ENCODE peak calls at places on chromosomes 1 and 21, in six cellular contexts. One of them, this sample, is unnamed.

GRCh38 chr21:39109163-39109530 is 74.1 kb downstream of the PSMG1 start:
- DNase-seq in AG09319: no peak
- DNase-seq in fibroblast of pulmonary artery: no peak
- DNase-seq in fibroblast of lung: no peak
- DNase-seq in A549: no peak
- DNase-seq in GM12864: no peak
- DNase-seq in this sample: no peak

GRCh38 chr21:36080386-36080785 is 10.6 kb downstream of the CBR1 start:
- DNase-seq in A549: no peak
- DNase-seq in GM12864: no peak
- DNase-seq in fibroblast of pulmonary artery: no peak
- DNase-seq in AG09319: no peak
- DNase-seq in fibroblast of lung: no peak
- DNase-seq in this sample: no peak

GRCh38 chr21:33036430-33037162 is 10.9 kb downstream of the OLIG2 start:
- DNase-seq in fibroblast of lung: peak
- DNase-seq in GM12864: no peak
- DNase-seq in AG09319: no peak
- DNase-seq in fibroblast of pulmonary artery: peak
- DNase-seq in A549: no peak
- DNase-seq in this sample: no peak

GRCh38 chr1:243507001-243507671 is 251.3 kb downstream of the SDCCAG8 start:
- DNase-seq in AG09319: no peak
- DNase-seq in fibroblast of lung: no peak
- DNase-seq in fibroblast of pulmonary artery: no peak
- DNase-seq in GM12864: no peak
- DNase-seq in A549: no peak
- DNase-seq in this sample: no peak

GRCh38 chr1:230632273-230632873 is 9.9 kb upstream of the COG2 start:
- DNase-seq in fibroblast of pulmonary artery: peak
- DNase-seq in GM12864: no peak
- DNase-seq in A549: peak
- DNase-seq in fibroblast of lung: peak
- DNase-seq in AG09319: no peak
- DNase-seq in this sample: no peak

GRCh38 chr1:43135857-43136781 is 36.0 kb downstream of the EBNA1BP2 start:
- DNase-seq in GM12864: no peak
- DNase-seq in fibroblast of pulmonary artery: no peak
- DNase-seq in AG09319: no peak
- DNase-seq in fibroblast of lung: no peak
- DNase-seq in A549: no peak
- DNase-seq in this sample: no peak

GRCh38 chr21:45135122-45135521 is 60.7 kb downstream of the ADARB1 start:
- DNase-seq in GM12864: no peak
- DNase-seq in fibroblast of lung: no peak
- DNase-seq in fibroblast of pulmonary artery: no peak
- DNase-seq in AG09319: no peak
- DNase-seq in A549: no peak
- DNase-seq in this sample: no peak

GRCh38 chr1:241815957-241816356 is 32.0 kb upstream of the EXO1 start:
- DNase-seq in AG09319: no peak
- DNase-seq in fibroblast of pulmonary artery: no peak
- DNase-seq in fibroblast of lung: no peak
- DNase-seq in A549: no peak
- DNase-seq in GM12864: no peak
- DNase-seq in this sample: no peak

GRCh38 chr1:150192012-150192411 is 42.3 kb downstream of the PLEKHO1 start:
- DNase-seq in GM12864: no peak
- DNase-seq in fibroblast of pulmonary artery: peak
- DNase-seq in fibroblast of lung: no peak
- DNase-seq in AG09319: no peak
- DNase-seq in A549: peak
- DNase-seq in this sample: no peak

GRCh38 chr1:40315239-40315794 is 1.8 kb downstream of the COL9A2 start:
- DNase-seq in GM12864: peak
- DNase-seq in A549: peak
- DNase-seq in fibroblast of lung: peak
- DNase-seq in AG09319: peak
- DNase-seq in fibroblast of pulmonary artery: peak
- DNase-seq in this sample: peak

GRCh38 chr1:185328204-185328728 is 11.2 kb upstream of the IVNS1ABP start:
- DNase-seq in A549: no peak
- DNase-seq in GM12864: no peak
- DNase-seq in fibroblast of lung: no peak
- DNase-seq in AG09319: no peak
- DNase-seq in fibroblast of pulmonary artery: no peak
- DNase-seq in this sample: no peak

GRCh38 chr1:60078182-60078581 is 4.6 kb upstream of the C1orf87 start:
- DNase-seq in fibroblast of lung: peak
- DNase-seq in GM12864: no peak
- DNase-seq in fibroblast of pulmonary artery: peak
- DNase-seq in A549: no peak
- DNase-seq in AG09319: no peak
- DNase-seq in this sample: no peak

GRCh38 chr1:89405275-89405929 is 41.5 kb downstream of the GBP6 start:
- DNase-seq in fibroblast of lung: no peak
- DNase-seq in fibroblast of pulmonary artery: no peak
- DNase-seq in AG09319: no peak
- DNase-seq in GM12864: no peak
- DNase-seq in A549: no peak
- DNase-seq in this sample: no peak
- TF ChIP-seq CTCF in fibroblast of lung: no peak
- TF ChIP-seq CTCF in fibroblast of pulmonary artery: no peak
- TF ChIP-seq CTCF in AG09319: no peak
- TF ChIP-seq CTCF in GM12864: no peak
- TF ChIP-seq CTCF in A549: no peak
- TF ChIP-seq CTCF in this sample: no peak

GRCh38 chr1:88877382-88877825 is 14.0 kb downstream of the GTF2B start:
- DNase-seq in fibroblast of pulmonary artery: peak
- DNase-seq in GM12864: no peak
- DNase-seq in fibroblast of lung: peak
- DNase-seq in AG09319: no peak
- DNase-seq in A549: peak
- DNase-seq in this sample: no peak
- TF ChIP-seq CTCF in fibroblast of pulmonary artery: peak
- TF ChIP-seq CTCF in GM12864: peak
- TF ChIP-seq CTCF in fibroblast of lung: peak
- TF ChIP-seq CTCF in AG09319: peak
- TF ChIP-seq CTCF in A549: peak
- TF ChIP-seq CTCF in this sample: peak

DNA sequence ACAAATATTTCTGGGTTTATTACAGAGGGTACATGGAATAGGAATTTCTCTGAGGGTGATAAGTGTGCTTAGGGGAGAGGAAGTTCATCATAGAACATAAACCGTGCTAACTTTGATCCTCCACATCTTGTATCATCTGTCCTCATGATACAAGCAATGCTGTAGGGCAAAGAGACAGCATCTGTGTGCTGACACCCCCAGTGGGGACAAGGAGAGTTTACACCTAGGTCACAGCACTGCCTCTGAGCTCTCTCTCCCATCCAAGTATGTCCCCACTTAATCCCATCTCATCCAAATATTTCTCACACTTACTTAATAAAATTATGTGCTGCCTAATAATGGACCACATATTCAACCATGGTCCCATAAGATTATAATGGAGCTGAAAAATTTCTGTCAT is 4.3 kb upstream of the TEDDM1 start:
- DNase-seq in GM12864: no peak
- DNase-seq in fibroblast of pulmonary artery: no peak
- DNase-seq in A549: no peak
- DNase-seq in fibroblast of lung: no peak
- DNase-seq in AG09319: no peak
- DNase-seq in this sample: no peak
- TF ChIP-seq CTCF in GM12864: peak
- TF ChIP-seq CTCF in fibroblast of pulmonary artery: no peak
- TF ChIP-seq CTCF in A549: no peak
- TF ChIP-seq CTCF in fibroblast of lung: no peak
- TF ChIP-seq CTCF in AG09319: no peak
- TF ChIP-seq CTCF in this sample: no peak

DNA sequence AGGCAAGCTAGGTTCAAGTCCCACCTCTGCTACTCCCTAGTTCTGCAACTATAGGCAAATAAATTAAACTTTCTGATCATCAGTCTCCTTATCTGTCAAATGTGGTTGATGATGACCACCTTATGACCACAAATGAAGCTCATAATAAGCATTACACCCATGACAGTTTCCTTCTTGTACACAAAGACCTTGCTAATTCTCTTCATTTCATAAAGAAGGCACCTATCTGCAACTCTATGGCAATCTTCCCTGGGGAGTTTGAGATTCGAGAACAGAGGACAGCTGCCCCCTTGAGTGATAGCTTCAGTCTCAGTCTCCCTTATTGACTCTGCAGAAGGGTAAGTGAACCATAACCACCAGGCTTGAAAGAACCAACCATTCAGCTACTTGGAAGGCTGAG is 503.1 kb upstream of the DAB1 start:
- DNase-seq in AG09319: no peak
- DNase-seq in GM12864: no peak
- DNase-seq in A549: no peak
- DNase-seq in fibroblast of lung: no peak
- DNase-seq in fibroblast of pulmonary artery: no peak
- DNase-seq in this sample: no peak
- TF ChIP-seq CTCF in AG09319: no peak
- TF ChIP-seq CTCF in GM12864: no peak
- TF ChIP-seq CTCF in A549: no peak
- TF ChIP-seq CTCF in fibroblast of lung: no peak
- TF ChIP-seq CTCF in fibroblast of pulmonary artery: no peak
- TF ChIP-seq CTCF in this sample: no peak

This sample was measured in GM10248.